ENCODE peak calls at places on chromosomes 1 and 21, in five cellular contexts. E is CD8-positive, alpha-beta memory T cell; C is Right ventricle myocardium superior; I is neural progenitor cell; J is activated naive CD8-positive, alpha-beta T cell treated with anti-CD3 and anti-CD28 coated beads, Interleukin-2, amount 50 U/mL, for 24 hours. P is an unnamed sample.

GRCh38 chr1:6507461-6507911 is 16.0 kb upstream of the PLEKHG5 start:
- DNase-seq in E (no peak), C (no peak), I (no peak), J (no peak), P (no peak)

GRCh38 chr1:218207194-218207593 is 77.9 kb upstream of the RRP15 start:
- DNase-seq in E (no peak), C (no peak), I (no peak), J (no peak), P (no peak)

GRCh38 chr1:3245344-3245743 is 176.3 kb downstream of the PRDM16 start:
- DNase-seq in E (no peak), C (no peak), I (no peak), J (no peak), P (no peak)

GRCh38 chr1:21494196-21494595 is 15.0 kb upstream of the ALPL start:
- DNase-seq in E (no peak), C (no peak), I (no peak), J (no peak), P (no peak)

GRCh38 chr1:211654838-211655787 is 20.3 kb downstream of the NEK2 start:
- DNase-seq in E (peak), C (peak), I (peak), J (peak), P (peak)

GRCh38 chr1:5905431-5905830 is 86.8 kb downstream of the NPHP4 start:
- DNase-seq in E (no peak), C (no peak), I (no peak), J (no peak), P (no peak)

GRCh38 chr1:39828734-39829133 is 40.1 kb upstream of the BMP8B start:
- DNase-seq in E (no peak), C (no peak), I (no peak), J (no peak), P (no peak)

GRCh38 chr21:29265690-29266479 is 32.8 kb upstream of the BACH1 start:
- DNase-seq in E (no peak), C (no peak), I (no peak), J (peak), P (peak)

GRCh38 chr1:97433520-97434175 is 487.2 kb downstream of the DPYD start:
- DNase-seq in E (no peak), C (no peak), I (no peak), J (no peak), P (no peak)

GRCh38 chr21:42319851-42320602 is 4.8 kb upstream of the TFF3 start:
- DNase-seq in E (no peak), C (no peak), I (no peak), J (no peak), P (peak)

GRCh38 chr1:86104606-86105532 is 51.7 kb downstream of the COL24A1 start:
- DNase-seq in E (no peak), C (no peak), I (no peak), J (no peak), P (no peak)

GRCh38 chr1:226798427-226799411 is 59.6 kb upstream of the ITPKB start:
- DNase-seq in E (peak), C (no peak), I (no peak), J (peak), P (no peak)

GRCh38 chr1:220084460-220084859 is 5.1 kb downstream of the BPNT1 start:
- DNase-seq in E (no peak), C (no peak), I (no peak), J (no peak), P (no peak)

GRCh38 chr1:207868252-207868768 is 42.6 kb downstream of the CD34 start:
- DNase-seq in E (no peak), C (no peak), I (peak), J (no peak), P (peak)

GRCh38 chr1:153359241-153359640 is 1.6 kb downstream of the S100A9 start:
- DNase-seq in E (no peak), C (no peak), I (no peak), J (no peak), P (peak)

GRCh38 chr1:42723511-42723910 is 16.5 kb downstream of the CLDN19 start:
- DNase-seq in E (no peak), C (no peak), I (no peak), J (no peak), P (no peak)

GRCh38 chr1:9558946-9559545 is 19.8 kb downstream of the SLC25A33 start:
- DNase-seq in E (no peak), C (no peak), I (no peak), J (no peak), P (no peak)

GRCh38 chr1:228998179-228998578 is 262.9 kb downstream of the RHOU start:
- DNase-seq in E (no peak), C (no peak), I (no peak), J (no peak), P (no peak)

GRCh38 chr1:209612646-209613350 is 29.3 kb downstream of the CAMK1G start:
- DNase-seq in E (no peak), C (no peak), I (no peak), J (no peak), P (no peak)

GRCh38 chr1:234326493-234327366 is 46.5 kb upstream of the COA6 start:
- DNase-seq in E (peak), C (no peak), I (peak), J (peak), P (peak)

GRCh38 chr1:44346184-44346583 is 8.9 kb downstream of the ERI3 start:
- DNase-seq in E (no peak), C (no peak), I (no peak), J (no peak), P (no peak)

GRCh38 chr1:1199141-1199960 is 7.0 kb downstream of the TNFRSF18 start:
- DNase-seq in E (no peak), C (no peak), I (no peak), J (no peak), P (no peak)

GRCh38 chr1:37919277-37919676 is 27.6 kb downstream of the INPP5B start:
- DNase-seq in E (no peak), C (no peak), I (peak), J (peak), P (peak)

P was measured in WERI-Rb-1.